ENCODE peak calls at places on chromosomes 6 and 20, in ten cellular contexts. One of them, this sample, is unnamed.

GRCh38 chr6:125310994-125311649 is 9.4 kb upstream of the HDDC2 start:
- DNase-seq in HFFc6: peak; percentile 62
- DNase-seq in upper lobe of right lung: no peak
- DNase-seq in AG04449: no peak
- DNase-seq in A172: peak; percentile 60
- DNase-seq in amygdala: peak; percentile 35
- DNase-seq in naive B cell: peak; percentile 47
- DNase-seq in GM04504: peak; percentile 20
- DNase-seq in iris pigment epithelial cell: peak; percentile 61
- DNase-seq in caudate nucleus: peak; percentile 5
- DNase-seq in this sample: no peak

GRCh38 chr6:116087437-116088027 is 13.1 kb upstream of the NT5DC1 start:
- DNase-seq in HFFc6: peak; percentile 91
- DNase-seq in upper lobe of right lung: no peak
- DNase-seq in AG04449: no peak
- DNase-seq in A172: peak; percentile 30
- DNase-seq in amygdala: no peak
- DNase-seq in naive B cell: peak; percentile 12
- DNase-seq in GM04504: peak; percentile 59
- DNase-seq in iris pigment epithelial cell: peak; percentile 65
- DNase-seq in caudate nucleus: no peak
- DNase-seq in this sample: no peak

GRCh38 chr20:44683263-44684046 is 31.7 kb upstream of the CCN5 start:
- DNase-seq in HFFc6: no peak
- DNase-seq in upper lobe of right lung: no peak
- DNase-seq in AG04449: no peak
- DNase-seq in A172: peak; percentile 65
- DNase-seq in amygdala: peak; percentile 21
- DNase-seq in naive B cell: peak; percentile 38
- DNase-seq in GM04504: no peak
- DNase-seq in iris pigment epithelial cell: peak; percentile 50
- DNase-seq in caudate nucleus: no peak
- DNase-seq in this sample: no peak

GRCh38 chr20:62766716-62767115 is 29.6 kb upstream of the MRGBP start:
- DNase-seq in HFFc6: no peak
- DNase-seq in upper lobe of right lung: no peak
- DNase-seq in AG04449: no peak
- DNase-seq in A172: no peak
- DNase-seq in amygdala: no peak
- DNase-seq in naive B cell: no peak
- DNase-seq in GM04504: no peak
- DNase-seq in iris pigment epithelial cell: no peak
- DNase-seq in caudate nucleus: no peak
- DNase-seq in this sample: no peak

GRCh38 chr20:40932436-40932835 is 96.2 kb upstream of the TOP1 start:
- DNase-seq in HFFc6: no peak
- DNase-seq in upper lobe of right lung: no peak
- DNase-seq in AG04449: no peak
- DNase-seq in A172: no peak
- DNase-seq in amygdala: no peak
- DNase-seq in naive B cell: no peak
- DNase-seq in GM04504: no peak
- DNase-seq in iris pigment epithelial cell: no peak
- DNase-seq in caudate nucleus: no peak
- DNase-seq in this sample: no peak

GRCh38 chr6:27250955-27251671 is 3.6 kb downstream of the PRSS16 start:
- DNase-seq in HFFc6: no peak
- DNase-seq in upper lobe of right lung: peak; percentile 97
- DNase-seq in AG04449: no peak
- DNase-seq in A172: peak; percentile 77
- DNase-seq in amygdala: peak; percentile 41
- DNase-seq in naive B cell: peak; percentile 16
- DNase-seq in GM04504: no peak
- DNase-seq in iris pigment epithelial cell: peak; percentile 59
- DNase-seq in caudate nucleus: no peak
- DNase-seq in this sample: no peak

GRCh38 chr6:67933278-67933677 is 701.8 kb upstream of the ADGRB3 start:
- DNase-seq in HFFc6: no peak
- DNase-seq in upper lobe of right lung: no peak
- DNase-seq in AG04449: no peak
- DNase-seq in A172: no peak
- DNase-seq in amygdala: no peak
- DNase-seq in naive B cell: no peak
- DNase-seq in GM04504: no peak
- DNase-seq in iris pigment epithelial cell: no peak
- DNase-seq in caudate nucleus: no peak
- DNase-seq in this sample: no peak

GRCh38 chr6:43089874-43090556 is 13.9 kb downstream of the PTK7 start:
- DNase-seq in HFFc6: peak; percentile 34
- DNase-seq in upper lobe of right lung: peak; percentile 80
- DNase-seq in AG04449: no peak
- DNase-seq in A172: no peak
- DNase-seq in amygdala: no peak
- DNase-seq in naive B cell: no peak
- DNase-seq in GM04504: no peak
- DNase-seq in iris pigment epithelial cell: peak; percentile 39
- DNase-seq in caudate nucleus: no peak
- DNase-seq in this sample: no peak

GRCh38 chr6:7979831-7980230 is 69.2 kb upstream of the TXNDC5 start:
- DNase-seq in HFFc6: no peak
- DNase-seq in upper lobe of right lung: no peak
- DNase-seq in AG04449: no peak
- DNase-seq in A172: no peak
- DNase-seq in amygdala: no peak
- DNase-seq in naive B cell: no peak
- DNase-seq in GM04504: no peak
- DNase-seq in iris pigment epithelial cell: no peak
- DNase-seq in caudate nucleus: no peak
- DNase-seq in this sample: no peak

GRCh38 chr20:38111366-38112232 is 53.5 kb downstream of the TGM2 start:
- DNase-seq in HFFc6: no peak
- DNase-seq in upper lobe of right lung: no peak
- DNase-seq in AG04449: no peak
- DNase-seq in A172: no peak
- DNase-seq in amygdala: no peak
- DNase-seq in naive B cell: no peak
- DNase-seq in GM04504: no peak
- DNase-seq in iris pigment epithelial cell: no peak
- DNase-seq in caudate nucleus: no peak
- DNase-seq in this sample: no peak

GRCh38 chr20:19816386-19816785 is 58.3 kb downstream of the RIN2 start:
- DNase-seq in HFFc6: no peak
- DNase-seq in upper lobe of right lung: no peak
- DNase-seq in AG04449: no peak
- DNase-seq in A172: no peak
- DNase-seq in amygdala: no peak
- DNase-seq in naive B cell: no peak
- DNase-seq in GM04504: no peak
- DNase-seq in iris pigment epithelial cell: peak; percentile 55
- DNase-seq in caudate nucleus: no peak
- DNase-seq in this sample: no peak

GRCh38 chr6:36765943-36766648 is 68.5 kb downstream of the RAB44 start:
- DNase-seq in HFFc6: peak; percentile 82
- DNase-seq in upper lobe of right lung: peak; percentile 86
- DNase-seq in AG04449: no peak
- DNase-seq in A172: peak; percentile 74
- DNase-seq in amygdala: peak; percentile 85
- DNase-seq in naive B cell: peak; percentile 76
- DNase-seq in GM04504: peak; percentile 69
- DNase-seq in iris pigment epithelial cell: peak; percentile 79
- DNase-seq in caudate nucleus: peak; percentile 71
- DNase-seq in this sample: peak; percentile 79

GRCh38 chr20:22438346-22438745 is 146.0 kb downstream of the FOXA2 start:
- DNase-seq in HFFc6: no peak
- DNase-seq in upper lobe of right lung: no peak
- DNase-seq in AG04449: no peak
- DNase-seq in A172: no peak
- DNase-seq in amygdala: no peak
- DNase-seq in naive B cell: no peak
- DNase-seq in GM04504: no peak
- DNase-seq in iris pigment epithelial cell: no peak
- DNase-seq in caudate nucleus: no peak
- DNase-seq in this sample: no peak

GRCh38 chr6:73521351-73522254 is 771 bp upstream of the EEF1A1 start:
- DNase-seq in HFFc6: peak; percentile 69
- DNase-seq in upper lobe of right lung: peak; percentile 91
- DNase-seq in AG04449: no peak
- DNase-seq in A172: peak; percentile 66
- DNase-seq in amygdala: no peak
- DNase-seq in naive B cell: no peak
- DNase-seq in GM04504: peak; percentile 80
- DNase-seq in iris pigment epithelial cell: peak; percentile 85
- DNase-seq in caudate nucleus: no peak
- DNase-seq in this sample: no peak

This sample was measured in hypothalamus.